ENCODE peak calls at places on chromosomes 11 and 22, in nine cellular contexts. D, V, K, M, S, I, U, L and C are unnamed samples.

GRCh38 chr11:119584193-119585037 is 144.6 kb downstream of the NECTIN1 start:
- DNase-seq in D (peak; percentile 70), V (peak; percentile 74), K (no peak), M (peak; percentile 28), S (no peak), I (no peak), U (peak; percentile 68), L (peak; percentile 89), C (peak; percentile 58)

GRCh38 chr22:45672564-45673481 is 1.2 kb downstream of the ATXN10 start:
- DNase-seq in D (no peak), V (no peak), K (peak; percentile 6), M (no peak), S (no peak), I (no peak), U (no peak), L (no peak), C (no peak)

GRCh38 chr22:34688825-34689224 is 377.1 kb upstream of the ISX start:
- DNase-seq in D (no peak), V (no peak), K (no peak), M (no peak), S (no peak), I (no peak), U (no peak), L (no peak), C (no peak)

GRCh38 chr11:110525883-110526282 is 96.1 kb downstream of the FDX1 start:
- DNase-seq in D (peak; percentile 57), V (no peak), K (no peak), M (no peak), S (no peak), I (no peak), U (no peak), L (peak; percentile 59), C (peak; percentile 82)

GRCh38 chr22:42913874-42914510 is 56.9 kb upstream of the ARFGAP3 start:
- DNase-seq in D (no peak), V (no peak), K (no peak), M (no peak), S (no peak), I (no peak), U (no peak), L (no peak), C (no peak)

GRCh38 chr11:62708423-62709261 is 1.2 kb downstream of the GNG3 start:
- DNase-seq in D (no peak), V (no peak), K (no peak), M (no peak), S (peak; percentile 14), I (peak; percentile 30), U (no peak), L (no peak), C (no peak)

GRCh38 chr11:2660357-2660939 is 39.3 kb downstream of the KCNQ1OT1 start:
- DNase-seq in D (no peak), V (no peak), K (no peak), M (no peak), S (no peak), I (no peak), U (no peak), L (no peak), C (no peak)

GRCh38 chr11:119607726-119608125 is 121.3 kb downstream of the NECTIN1 start:
- DNase-seq in D (no peak), V (no peak), K (no peak), M (no peak), S (no peak), I (no peak), U (peak; percentile 51), L (no peak), C (no peak)

GRCh38 chr11:61361237-61361636 is 445 bp downstream of the CYB561A3 start:
- DNase-seq in D (no peak), V (no peak), K (no peak), M (no peak), S (no peak), I (no peak), U (no peak), L (no peak), C (no peak)

GRCh38 chr11:20353829-20354434 is 9.6 kb upstream of the HTATIP2 start:
- DNase-seq in D (peak; percentile 85), V (no peak), K (peak; percentile 52), M (no peak), S (no peak), I (no peak), U (peak; percentile 14), L (peak; percentile 68), C (peak; percentile 37)

GRCh38 chr22:50086526-50086925 is 1.3 kb upstream of the MLC1 start:
- DNase-seq in D (peak; percentile 71), V (no peak), K (no peak), M (no peak), S (no peak), I (no peak), U (no peak), L (peak; percentile 85), C (no peak)

GRCh38 chr11:116601734-116602636 is 170.8 kb downstream of the BUD13 start:
- DNase-seq in D (no peak), V (no peak), K (no peak), M (no peak), S (no peak), I (no peak), U (no peak), L (peak; percentile 80), C (peak; percentile 3)

GRCh38 chr11:62664405-62665074 is 470 bp downstream of the C11orf98 start:
- DNase-seq in D (no peak), V (no peak), K (peak; percentile 84), M (no peak), S (no peak), I (peak; percentile 43), U (no peak), L (peak; percentile 52), C (peak; percentile 44)

GRCh38 chr22:21026783-21027692 is 5.3 kb downstream of the SLC7A4 start:
- DNase-seq in D (peak; percentile 66), V (no peak), K (no peak), M (peak; percentile 57), S (no peak), I (no peak), U (peak; percentile 58), L (peak; percentile 79), C (peak; percentile 52)

GRCh38 chr11:124897681-124898680 is at the start of gene ROBO4:
- DNase-seq in D (peak; percentile 87), V (peak; percentile 39), K (no peak), M (peak; percentile 71), S (no peak), I (no peak), U (no peak), L (peak; percentile 89), C (peak; percentile 95)

GRCh38 chr22:28112548-28113043 is 193.5 kb upstream of the PITPNB start:
- DNase-seq in D (peak; percentile 39), V (peak; percentile 21), K (peak; percentile 64), M (peak; percentile 48), S (no peak), I (no peak), U (no peak), L (peak; percentile 70), C (peak; percentile 63)

GRCh38 chr11:22192642-22193347 is at the start of gene ANO5:
- DNase-seq in D (peak; percentile 22), V (peak; percentile 62), K (no peak), M (peak; percentile 78), S (no peak), I (no peak), U (peak; percentile 74), L (peak; percentile 6), C (no peak)

GRCh38 chr22:36551096-36551495 is 22.1 kb upstream of the EIF3D start:
- DNase-seq in D (no peak), V (no peak), K (no peak), M (no peak), S (no peak), I (no peak), U (no peak), L (no peak), C (no peak)

GRCh38 chr22:27718186-27719032 is 83.1 kb downstream of the MN1 start:
- DNase-seq in D (peak; percentile 97), V (peak; percentile 98), K (no peak), M (peak; percentile 66), S (no peak), I (no peak), U (peak; percentile 25), L (peak; percentile 96), C (peak; percentile 86)

GRCh38 chr11:118439656-118440055 is 3.4 kb downstream of the KMT2A start:
- DNase-seq in D (no peak), V (no peak), K (no peak), M (no peak), S (no peak), I (no peak), U (no peak), L (no peak), C (no peak)

GRCh38 chr22:42156597-42156996 is 26.0 kb upstream of the CYP2D6 start:
- DNase-seq in D (no peak), V (no peak), K (no peak), M (no peak), S (no peak), I (no peak), U (no peak), L (no peak), C (no peak)

GRCh38 chr11:27699242-27699925 is 871 bp downstream of the BDNF start:
- DNase-seq in D (peak; percentile 57), V (no peak), K (no peak), M (no peak), S (no peak), I (no peak), U (no peak), L (peak; percentile 54), C (no peak)

GRCh38 chr11:68282141-68282860 is 10.5 kb upstream of the C11orf24 start:
- DNase-seq in D (no peak), V (no peak), K (peak; percentile 22), M (no peak), S (peak; percentile 9), I (no peak), U (no peak), L (no peak), C (peak; percentile 8)

GRCh38 chr11:128686745-128687177 is 7.1 kb upstream of the FLI1 start:
- DNase-seq in D (peak; percentile 62), V (no peak), K (peak; percentile 41), M (peak; percentile 65), S (no peak), I (peak; percentile 48), U (no peak), L (peak; percentile 69), C (no peak)